ENCODE peak calls at places on chromosome 14, in four cellular contexts. U, Q, O and M are unnamed samples.

GRCh38 chr14:77026166-77026929 is 2.2 kb downstream of the IRF2BPL start:
- DNase-seq in O (peak; percentile 75), U (peak; percentile 49), Q (no peak), M (no peak)

GRCh38 chr14:91078095-91078737 is 17.8 kb upstream of the RPS6KA5 start:
- DNase-seq in O (no peak), U (no peak), Q (no peak), M (no peak)

GRCh38 chr14:105168093-105168420 is 519 bp downstream of the JAG2 start:
- DNase-seq in O (no peak), Q (no peak), U (no peak), M (no peak)

GRCh38 chr14:61733972-61734371 is 28.2 kb upstream of the SNAPC1 start:
- DNase-seq in O (no peak), U (no peak), Q (no peak), M (no peak)

GRCh38 chr14:89365071-89365801 is 51.8 kb downstream of the FOXN3 start:
- DNase-seq in U (no peak), Q (no peak), O (no peak), M (no peak)

GRCh38 chr14:95442016-95442632 is 74.3 kb downstream of the SYNE3 start:
- DNase-seq in Q (no peak), U (no peak), O (no peak), M (no peak)

GRCh38 chr14:65961004-65961403 is 525.2 kb upstream of the CCDC196 start:
- DNase-seq in U (peak; percentile 20), Q (no peak), O (peak; percentile 65), M (peak; percentile 43)

GRCh38 chr14:71266994-71267636 is 359.9 kb downstream of the PCNX1 start:
- DNase-seq in O (no peak), Q (no peak), U (no peak), M (no peak)

GRCh38 chr14:74886001-74886400 is 4.3 kb downstream of the DLST start:
- DNase-seq in U (no peak), Q (no peak), O (no peak), M (no peak)

GRCh38 chr14:87524011-87524410 is 469.0 kb downstream of the GALC start:
- DNase-seq in Q (no peak), U (no peak), O (no peak), M (no peak)

GRCh38 chr14:86798330-86798729 is 1194.7 kb downstream of the GALC start:
- DNase-seq in U (no peak), O (no peak), Q (no peak), M (no peak)

GRCh38 chr14:54438703-54439102 is 2.5 kb downstream of the CNIH1 start:
- DNase-seq in O (no peak), U (no peak), Q (no peak), M (no peak)

GRCh38 chr14:57831981-57832380 is 33.9 kb downstream of the SLC35F4 start:
- DNase-seq in U (no peak), Q (no peak), O (no peak), M (no peak)

GRCh38 chr14:24710403-24711063 is 76.5 kb upstream of the GZMB start:
- DNase-seq in O (no peak), U (peak; percentile 24), Q (peak; percentile 51), M (peak; percentile 68)

GRCh38 chr14:66117600-66117999 is 368.6 kb upstream of the CCDC196 start:
- DNase-seq in U (no peak), Q (no peak), O (no peak), M (no peak)

GRCh38 chr14:69818760-69819191 is 21.7 kb upstream of the SLC10A1 start:
- DNase-seq in O (no peak), Q (no peak), U (no peak), M (peak; percentile 63)

GRCh38 chr14:45249847-45250575 is 3.0 kb downstream of the MIS18BP1 start:
- DNase-seq in Q (no peak), U (no peak), O (no peak), M (no peak)

GRCh38 chr14:90805662-90806548 is 10.3 kb downstream of the TTC7B start:
- DNase-seq in O (no peak), Q (no peak), U (peak; percentile 45), M (no peak)

GRCh38 chr14:93884950-93885349 is 42.2 kb upstream of the FAM181A start:
- DNase-seq in Q (no peak), O (no peak), U (no peak), M (no peak)

GRCh38 chr14:91019673-91020072 is 40.8 kb downstream of the RPS6KA5 start:
- DNase-seq in Q (no peak), O (no peak), U (no peak), M (no peak)

GRCh38 chr14:76289276-76289675 is 86.7 kb upstream of the ESRRB start:
- DNase-seq in O (no peak), U (no peak), Q (no peak), M (no peak)

GRCh38 chr14:87231336-87232026 is 761.5 kb downstream of the GALC start:
- DNase-seq in Q (no peak), U (no peak), O (no peak), M (no peak)

GRCh38 chr14:54718046-54718445 is 151.1 kb downstream of the SAMD4A start:
- DNase-seq in U (no peak), Q (no peak), O (no peak), M (no peak)

GRCh38 chr14:54251356-54251755 is 145.5 kb upstream of the CDKN3 start:
- DNase-seq in Q (no peak), U (no peak), O (no peak), M (no peak)

GRCh38 chr14:56515739-56516138 is 63.9 kb upstream of the TMEM260 start:
- DNase-seq in Q (no peak), U (no peak), O (no peak), M (no peak)

GRCh38 chr14:56512521-56512920 is 67.1 kb upstream of the TMEM260 start:
- DNase-seq in Q (no peak), O (no peak), U (no peak), M (no peak)

DNA sequence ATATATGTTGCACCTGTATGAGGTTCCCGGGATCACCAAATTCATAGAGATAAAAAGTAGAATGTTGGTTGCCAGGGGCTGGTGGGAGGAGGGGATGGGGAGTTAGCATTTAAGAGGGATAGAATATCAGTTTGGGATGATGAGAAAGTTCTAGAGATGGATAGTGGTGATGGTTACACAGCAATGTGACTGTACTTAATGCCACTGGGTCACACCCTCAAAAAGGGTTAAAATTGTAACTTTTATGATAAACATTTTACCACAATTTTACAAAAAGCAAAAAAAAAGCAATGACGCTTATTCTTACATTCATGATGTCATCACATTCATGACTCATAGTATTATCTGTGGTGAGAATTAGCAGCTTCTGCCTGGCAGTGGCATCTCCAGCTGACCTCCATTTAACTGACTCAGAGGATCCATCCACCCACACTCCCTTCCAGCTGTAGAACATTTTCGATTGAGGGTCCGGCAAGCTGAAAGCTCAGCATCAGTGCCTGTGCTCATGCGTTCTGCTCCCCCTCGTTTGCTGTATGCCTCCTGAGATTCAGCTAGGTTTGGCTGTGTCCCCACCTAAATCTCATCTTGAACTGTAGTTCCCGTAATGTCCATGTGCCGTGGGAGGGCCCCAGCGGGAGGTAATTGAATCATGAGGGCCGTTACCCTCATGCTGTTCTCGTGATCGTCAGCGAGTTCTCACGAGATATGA is 64.8 kb upstream of the TMEM260 start:
- DNase-seq in O (no peak), U (no peak), Q (no peak), M (no peak)
- TF ChIP-seq CTCF in O (no peak), U (no peak), Q (no peak), M (no peak)

GRCh38 chr14:47993883-47994282 is 318.5 kb upstream of the MDGA2 start:
- DNase-seq in O (no peak), Q (no peak), U (no peak), M (no peak)

DNA sequence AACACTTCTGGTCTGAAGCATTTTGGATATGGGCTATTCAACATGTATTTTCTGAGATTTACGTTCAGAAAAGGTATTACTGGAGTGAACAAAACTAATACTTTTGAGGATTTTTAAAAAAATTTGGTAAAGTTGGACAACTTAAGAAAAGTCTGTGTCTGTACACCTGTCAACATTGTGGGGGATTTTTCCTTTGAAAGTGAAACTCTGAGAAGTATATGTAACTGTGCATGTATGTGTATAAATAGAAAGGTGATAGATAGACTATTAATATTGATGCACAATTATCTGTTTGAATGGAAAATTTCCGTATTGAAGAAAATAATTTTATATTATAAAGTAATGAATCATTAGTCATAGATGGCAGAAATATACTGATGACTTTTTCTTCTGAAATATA is 312.8 kb upstream of the MDGA2 start:
- DNase-seq in U (no peak), Q (no peak), O (no peak), M (no peak)
- TF ChIP-seq CTCF in U (no peak), Q (no peak), O (no peak), M (no peak)

GRCh38 chr14:63960926-63961567 is 108.2 kb downstream of the SYNE2 start:
- DNase-seq in Q (no peak), O (no peak), U (no peak), M (no peak)

GRCh38 chr14:63966407-63966806 is 113.6 kb downstream of the SYNE2 start:
- DNase-seq in O (no peak), U (no peak), Q (peak; percentile 50), M (no peak)

GRCh38 chr14:63964063-63964462 is 111.3 kb downstream of the SYNE2 start:
- DNase-seq in O (no peak), Q (peak; percentile 48), U (no peak), M (no peak)

GRCh38 chr14:63962896-63963295 is 110.1 kb downstream of the SYNE2 start:
- DNase-seq in Q (no peak), U (no peak), O (no peak), M (no peak)
- TF ChIP-seq CTCF in Q (no peak), U (no peak), O (no peak), M (no peak)

DNA sequence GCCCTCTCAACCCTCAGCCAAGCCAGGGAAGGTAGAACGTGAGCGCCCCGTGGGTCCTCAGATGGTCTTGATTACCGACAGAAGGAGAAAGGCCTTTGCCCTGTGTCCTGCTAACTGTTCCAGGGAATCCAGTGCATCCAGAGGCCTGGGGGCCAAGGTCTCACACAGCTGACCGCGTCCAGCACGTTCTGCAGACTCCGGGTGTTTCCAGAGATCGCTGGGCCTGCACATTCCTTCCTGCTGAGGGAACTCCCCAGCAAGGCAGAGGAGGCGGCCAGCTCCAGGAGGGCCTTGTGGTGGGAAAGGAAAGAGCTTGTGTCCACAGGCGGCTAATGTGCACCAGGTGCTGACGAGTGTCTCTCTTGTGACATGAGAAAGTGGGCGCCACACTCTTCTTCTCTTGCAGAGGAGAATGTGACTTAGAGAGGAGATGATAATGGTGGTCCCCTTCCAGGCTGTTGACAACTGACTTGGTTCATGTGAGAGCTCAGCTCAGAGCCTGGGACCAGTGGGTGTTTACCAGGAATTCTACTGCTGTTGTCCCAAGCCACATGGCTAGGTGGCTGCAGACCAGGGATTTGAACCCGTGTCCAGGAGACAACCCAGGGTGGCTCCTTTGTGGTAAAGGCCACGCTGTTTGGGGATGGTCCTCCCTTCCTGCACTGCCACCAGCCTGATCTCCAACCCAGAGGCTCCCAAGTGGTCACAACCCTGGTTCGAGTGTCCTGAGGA is 46.8 kb upstream of the DLK1 start:
- DNase-seq in Q (no peak), U (peak; percentile 72), O (no peak), M (peak; percentile 37)
- TF ChIP-seq CTCF in Q (no peak), U (no peak), O (no peak), M (no peak)

GRCh38 chr14:51085007-51085406 is 9.9 kb downstream of the TRIM9 start:
- DNase-seq in Q (no peak), O (no peak), U (no peak), M (no peak)
- TF ChIP-seq CTCF in Q (no peak), O (no peak), U (no peak), M (no peak)

GRCh38 chr14:22202313-22202712 is 386.7 kb downstream of the DAD1 start:
- DNase-seq in U (no peak), Q (no peak), O (no peak), M (no peak)

GRCh38 chr14:22200977-22201605 is 387.9 kb downstream of the DAD1 start:
- DNase-seq in O (no peak), Q (no peak), U (no peak), M (no peak)
- TF ChIP-seq CTCF in O (peak; percentile 46), Q (peak; percentile 50), U (peak; percentile 70), M (peak; percentile 58)